ENCODE peak calls at places on chromosomes 11 and 22, in six cellular contexts. One of them, this sample, is unnamed.

GRCh38 chr11:65160643-65161042 is 9.4 kb upstream of the SPDYC start:
- DNase-seq in dorsolateral prefrontal cortex: no peak
- DNase-seq in COR-L47: no peak
- DNase-seq in GM04504: no peak
- DNase-seq in hypothalamus: no peak
- DNase-seq in T-helper 2 cell treated with Interferon-gamma antibody and Interleukin-4, amounts not matched to agents 5 μg/mL and 100 μg/mL, for 36 hours: no peak
- DNase-seq in this sample: no peak

GRCh38 chr11:4018641-4019040 is 76.0 kb upstream of the RRM1 start:
- DNase-seq in dorsolateral prefrontal cortex: no peak
- DNase-seq in COR-L47: no peak
- DNase-seq in T-helper 2 cell treated with Interferon-gamma antibody and Interleukin-4, amounts not matched to agents 5 μg/mL and 100 μg/mL, for 36 hours: no peak
- DNase-seq in GM04504: no peak
- DNase-seq in hypothalamus: no peak
- DNase-seq in this sample: no peak

GRCh38 chr11:46127150-46127638 is 5.9 kb upstream of the PHF21A start:
- DNase-seq in GM04504: peak; percentile 59
- DNase-seq in hypothalamus: no peak
- DNase-seq in dorsolateral prefrontal cortex: no peak
- DNase-seq in T-helper 2 cell treated with Interferon-gamma antibody and Interleukin-4, amounts not matched to agents 5 μg/mL and 100 μg/mL, for 36 hours: peak; percentile 63
- DNase-seq in COR-L47: peak; percentile 5
- DNase-seq in this sample: no peak

GRCh38 chr22:21443057-21443734 is 24.0 kb upstream of the TMEM191C start:
- DNase-seq in GM04504: no peak
- DNase-seq in hypothalamus: no peak
- DNase-seq in T-helper 2 cell treated with Interferon-gamma antibody and Interleukin-4, amounts not matched to agents 5 μg/mL and 100 μg/mL, for 36 hours: no peak
- DNase-seq in dorsolateral prefrontal cortex: peak; percentile 2
- DNase-seq in COR-L47: no peak
- DNase-seq in this sample: no peak

GRCh38 chr22:33917744-33918406 is 2.4 kb downstream of the LARGE1 start:
- DNase-seq in COR-L47: no peak
- DNase-seq in dorsolateral prefrontal cortex: no peak
- DNase-seq in hypothalamus: no peak
- DNase-seq in GM04504: no peak
- DNase-seq in T-helper 2 cell treated with Interferon-gamma antibody and Interleukin-4, amounts not matched to agents 5 μg/mL and 100 μg/mL, for 36 hours: no peak
- DNase-seq in this sample: no peak

GRCh38 chr11:67674442-67674871 is at the start of gene ALDH3B2:
- DNase-seq in dorsolateral prefrontal cortex: no peak
- DNase-seq in T-helper 2 cell treated with Interferon-gamma antibody and Interleukin-4, amounts not matched to agents 5 μg/mL and 100 μg/mL, for 36 hours: no peak
- DNase-seq in hypothalamus: no peak
- DNase-seq in COR-L47: no peak
- DNase-seq in GM04504: no peak
- DNase-seq in this sample: no peak

GRCh38 chr11:17287058-17287457 is 10.5 kb downstream of the NUCB2 start:
- DNase-seq in COR-L47: no peak
- DNase-seq in GM04504: no peak
- DNase-seq in hypothalamus: no peak
- DNase-seq in dorsolateral prefrontal cortex: no peak
- DNase-seq in T-helper 2 cell treated with Interferon-gamma antibody and Interleukin-4, amounts not matched to agents 5 μg/mL and 100 μg/mL, for 36 hours: no peak
- DNase-seq in this sample: no peak

GRCh38 chr11:80748207-80748606 is 1307.4 kb upstream of the TENM4 start:
- DNase-seq in hypothalamus: no peak
- DNase-seq in COR-L47: no peak
- DNase-seq in T-helper 2 cell treated with Interferon-gamma antibody and Interleukin-4, amounts not matched to agents 5 μg/mL and 100 μg/mL, for 36 hours: no peak
- DNase-seq in GM04504: no peak
- DNase-seq in dorsolateral prefrontal cortex: no peak
- DNase-seq in this sample: no peak

GRCh38 chr11:77381749-77382693 is 80.5 kb upstream of the GDPD4 start:
- DNase-seq in GM04504: peak; percentile 40
- DNase-seq in T-helper 2 cell treated with Interferon-gamma antibody and Interleukin-4, amounts not matched to agents 5 μg/mL and 100 μg/mL, for 36 hours: no peak
- DNase-seq in hypothalamus: no peak
- DNase-seq in dorsolateral prefrontal cortex: no peak
- DNase-seq in COR-L47: no peak
- DNase-seq in this sample: no peak

GRCh38 chr11:34206598-34207300 is 101.3 kb downstream of the NAT10 start:
- DNase-seq in hypothalamus: no peak
- DNase-seq in COR-L47: no peak
- DNase-seq in dorsolateral prefrontal cortex: no peak
- DNase-seq in T-helper 2 cell treated with Interferon-gamma antibody and Interleukin-4, amounts not matched to agents 5 μg/mL and 100 μg/mL, for 36 hours: no peak
- DNase-seq in GM04504: no peak
- DNase-seq in this sample: no peak

GRCh38 chr11:690738-691633 is 4.0 kb downstream of the DEAF1 start:
- DNase-seq in dorsolateral prefrontal cortex: no peak
- DNase-seq in T-helper 2 cell treated with Interferon-gamma antibody and Interleukin-4, amounts not matched to agents 5 μg/mL and 100 μg/mL, for 36 hours: peak; percentile 22
- DNase-seq in COR-L47: no peak
- DNase-seq in GM04504: no peak
- DNase-seq in hypothalamus: no peak
- DNase-seq in this sample: no peak

GRCh38 chr11:61138940-61139339 is 22.3 kb downstream of the VPS37C start:
- DNase-seq in GM04504: no peak
- DNase-seq in dorsolateral prefrontal cortex: no peak
- DNase-seq in hypothalamus: no peak
- DNase-seq in COR-L47: no peak
- DNase-seq in T-helper 2 cell treated with Interferon-gamma antibody and Interleukin-4, amounts not matched to agents 5 μg/mL and 100 μg/mL, for 36 hours: no peak
- DNase-seq in this sample: no peak

GRCh38 chr22:30890689-30891442 is 77.7 kb downstream of the MORC2 start:
- DNase-seq in dorsolateral prefrontal cortex: no peak
- DNase-seq in T-helper 2 cell treated with Interferon-gamma antibody and Interleukin-4, amounts not matched to agents 5 μg/mL and 100 μg/mL, for 36 hours: no peak
- DNase-seq in hypothalamus: no peak
- DNase-seq in GM04504: no peak
- DNase-seq in COR-L47: peak; percentile 26
- DNase-seq in this sample: no peak

GRCh38 chr11:86674965-86675364 is 2.5 kb upstream of the ME3 start:
- DNase-seq in COR-L47: no peak
- DNase-seq in GM04504: no peak
- DNase-seq in T-helper 2 cell treated with Interferon-gamma antibody and Interleukin-4, amounts not matched to agents 5 μg/mL and 100 μg/mL, for 36 hours: no peak
- DNase-seq in hypothalamus: no peak
- DNase-seq in dorsolateral prefrontal cortex: no peak
- DNase-seq in this sample: no peak

GRCh38 chr22:35357883-35358621 is 22.8 kb upstream of the HMOX1 start:
- DNase-seq in hypothalamus: no peak
- DNase-seq in dorsolateral prefrontal cortex: no peak
- DNase-seq in GM04504: no peak
- DNase-seq in COR-L47: no peak
- DNase-seq in T-helper 2 cell treated with Interferon-gamma antibody and Interleukin-4, amounts not matched to agents 5 μg/mL and 100 μg/mL, for 36 hours: no peak
- DNase-seq in this sample: no peak

GRCh38 chr22:26837784-26838520 is 180.6 kb downstream of the MIAT start:
- DNase-seq in hypothalamus: no peak
- DNase-seq in dorsolateral prefrontal cortex: no peak
- DNase-seq in COR-L47: peak; percentile 41
- DNase-seq in T-helper 2 cell treated with Interferon-gamma antibody and Interleukin-4, amounts not matched to agents 5 μg/mL and 100 μg/mL, for 36 hours: no peak
- DNase-seq in GM04504: no peak
- DNase-seq in this sample: no peak